ENCODE peak calls at places on chromosome 16, in eight cellular contexts. I is HFFc6; T is HEK293T; K is hepatic stellate cell; A is T-cell; Y is immature natural killer cell; L is prostate gland; D is activated CD4-positive, alpha-beta memory T cell treated with anti-CD3 and anti-CD28 coated beads for 36 hours. N is an unnamed sample.

GRCh38 chr16:9318764-9319163 is 227.3 kb downstream of the HAPSTR1 start:
- DNase-seq in I (no peak), T (no peak), K (no peak), A (no peak), Y (no peak), L (no peak), D (no peak), N (no peak)

GRCh38 chr16:22284637-22285515 is 12.3 kb upstream of the POLR3E start:
- DNase-seq in I (no peak), T (no peak), K (no peak), A (no peak), Y (no peak), L (no peak), D (no peak), N (peak)

GRCh38 chr16:19114359-19115147 is 789 bp downstream of the ITPRIPL2 start:
- DNase-seq in I (peak), T (peak), K (peak), A (no peak), Y (no peak), L (peak), D (peak), N (peak)

GRCh38 chr16:20940864-20941634 is 40.5 kb downstream of the LYRM1 start:
- DNase-seq in I (no peak), T (no peak), K (no peak), A (no peak), Y (no peak), L (no peak), D (peak), N (no peak)

GRCh38 chr16:57128787-57129389 is 36.5 kb downstream of the CPNE2 start:
- DNase-seq in I (no peak), T (no peak), K (no peak), A (peak), Y (no peak), L (no peak), D (peak), N (no peak)

GRCh38 chr16:66306366-66307150 is 59.9 kb upstream of the CDH5 start:
- DNase-seq in I (no peak), T (no peak), K (no peak), A (no peak), Y (no peak), L (no peak), D (no peak), N (no peak)

GRCh38 chr16:64997121-64997520 is 124.7 kb downstream of the CDH11 start:
- DNase-seq in I (no peak), T (no peak), K (no peak), A (no peak), Y (no peak), L (no peak), D (no peak), N (no peak)

GRCh38 chr16:12661656-12662172 is 142.0 kb downstream of the CPPED1 start:
- DNase-seq in I (no peak), T (peak), K (no peak), A (no peak), Y (peak), L (no peak), D (peak), N (peak)

GRCh38 chr16:85718682-85719081 is 29.9 kb upstream of the GINS2 start:
- DNase-seq in I (no peak), T (peak), K (no peak), A (no peak), Y (no peak), L (no peak), D (no peak), N (no peak)

GRCh38 chr16:27429330-27429871 is 27.4 kb downstream of the IL21R start:
- DNase-seq in I (no peak), T (no peak), K (no peak), A (no peak), Y (no peak), L (no peak), D (peak), N (no peak)

GRCh38 chr16:88951501-88951900 is 25.5 kb downstream of the CBFA2T3 start:
- DNase-seq in I (no peak), T (no peak), K (no peak), A (no peak), Y (no peak), L (no peak), D (no peak), N (no peak)

GRCh38 chr16:71540-72341 is 690 bp downstream of the RHBDF1 start:
- DNase-seq in I (peak), T (peak), K (peak), A (no peak), Y (no peak), L (peak), D (no peak), N (peak)

GRCh38 chr16:31714899-31715504 is 158.6 kb upstream of the ZNF267 start:
- DNase-seq in I (no peak), T (no peak), K (no peak), A (no peak), Y (peak), L (no peak), D (peak), N (peak)

GRCh38 chr16:49596119-49596518 is 222.5 kb downstream of the C16orf78 start:
- DNase-seq in I (no peak), T (no peak), K (peak), A (no peak), Y (no peak), L (no peak), D (no peak), N (peak)

GRCh38 chr16:26877421-26877820 is 189.3 kb upstream of the C16orf82 start:
- DNase-seq in I (no peak), T (no peak), K (no peak), A (no peak), Y (no peak), L (no peak), D (no peak), N (no peak)

GRCh38 chr16:85840395-85840794 is 40.9 kb downstream of the COX4I1 start:
- DNase-seq in I (no peak), T (no peak), K (no peak), A (no peak), Y (no peak), L (no peak), D (no peak), N (no peak)

GRCh38 chr16:25126820-25127232 is 15.3 kb downstream of the LCMT1 start:
- DNase-seq in I (peak), T (peak), K (peak), A (no peak), Y (peak), L (no peak), D (peak), N (peak)

GRCh38 chr16:11309895-11310633 is 28.9 kb upstream of the PRM1 start:
- DNase-seq in I (no peak), T (no peak), K (no peak), A (no peak), Y (no peak), L (no peak), D (no peak), N (no peak)

GRCh38 chr16:47387026-47387734 is 73.7 kb downstream of the ITFG1 start:
- DNase-seq in I (no peak), T (no peak), K (no peak), A (no peak), Y (no peak), L (no peak), D (no peak), N (no peak)

GRCh38 chr16:66878067-66878466 is 2.2 kb upstream of the PDP2 start:
- DNase-seq in I (no peak), T (no peak), K (no peak), A (no peak), Y (peak), L (no peak), D (peak), N (no peak)

GRCh38 chr16:21264226-21265036 is 13.7 kb downstream of the CRYM start:
- DNase-seq in I (no peak), T (no peak), K (no peak), A (no peak), Y (no peak), L (peak), D (no peak), N (no peak)

GRCh38 chr16:88070341-88070740 is 119.1 kb downstream of the BANP start:
- DNase-seq in I (no peak), T (no peak), K (no peak), A (no peak), Y (no peak), L (no peak), D (no peak), N (no peak)

GRCh38 chr16:81817789-81818304 is 38.8 kb downstream of the PLCG2 start:
- DNase-seq in I (no peak), T (no peak), K (no peak), A (peak), Y (peak), L (no peak), D (no peak), N (no peak)

GRCh38 chr16:15510992-15511391 is 76.6 kb downstream of the BMERB1 start:
- DNase-seq in I (no peak), T (no peak), K (no peak), A (no peak), Y (no peak), L (no peak), D (no peak), N (no peak)

GRCh38 chr16:90046122-90046970 is 27.1 kb upstream of the DBNDD1 start:
- DNase-seq in I (no peak), T (peak), K (no peak), A (no peak), Y (no peak), L (no peak), D (no peak), N (no peak)

GRCh38 chr16:70737377-70738082 is 51.7 kb upstream of the MTSS2 start:
- DNase-seq in I (peak), T (no peak), K (peak), A (peak), Y (peak), L (peak), D (peak), N (peak)

GRCh38 chr16:8402981-8403853 is 187.1 kb downstream of the TMEM114 start:
- DNase-seq in I (no peak), T (no peak), K (no peak), A (no peak), Y (no peak), L (no peak), D (no peak), N (no peak)

GRCh38 chr16:8621221-8621571 is 302 bp upstream of the METTL22 start:
- DNase-seq in I (no peak), T (no peak), K (no peak), A (no peak), Y (no peak), L (no peak), D (no peak), N (no peak)

GRCh38 chr16:2056681-2057407 is 9.1 kb downstream of the TSC2 start:
- DNase-seq in I (no peak), T (peak), K (no peak), A (no peak), Y (no peak), L (no peak), D (no peak), N (no peak)

GRCh38 chr16:28930652-28931051 is 1.1 kb upstream of the CD19 start:
- DNase-seq in I (no peak), T (no peak), K (no peak), A (no peak), Y (peak), L (no peak), D (no peak), N (no peak)

GRCh38 chr16:87190288-87191240 is 126.6 kb downstream of the C16orf95 start:
- DNase-seq in I (no peak), T (no peak), K (no peak), A (no peak), Y (no peak), L (no peak), D (no peak), N (peak)

GRCh38 chr16:49958474-49958873 is 66.6 kb upstream of the CNEP1R1 start:
- DNase-seq in I (no peak), T (no peak), K (no peak), A (no peak), Y (no peak), L (no peak), D (no peak), N (no peak)

GRCh38 chr16:23518435-23518891 is 8.2 kb upstream of the GGA2 start:
- DNase-seq in I (no peak), T (no peak), K (no peak), A (no peak), Y (no peak), L (no peak), D (no peak), N (no peak)

GRCh38 chr16:6611535-6611934 is 721.1 kb upstream of the RBFOX1 start:
- DNase-seq in I (no peak), T (no peak), K (no peak), A (no peak), Y (no peak), L (no peak), D (no peak), N (no peak)

GRCh38 chr16:88732172-88732960 is 26.1 kb downstream of the CTU2 start:
- DNase-seq in I (no peak), T (no peak), K (no peak), A (no peak), Y (no peak), L (no peak), D (no peak), N (no peak)

GRCh38 chr16:68948230-68948910 is 105.0 kb downstream of the TANGO6 start:
- DNase-seq in I (no peak), T (no peak), K (no peak), A (no peak), Y (no peak), L (no peak), D (no peak), N (peak)

N was measured in amniotic epithelial cell.